ENCODE peak calls at places on chromosomes 4 and X, in eight cellular contexts. One of them, this sample, is unnamed.

GRCh38 chr4:142365386-142365785 is 480.7 kb downstream of the INPP4B start:
- DNase-seq in SK-N-SH: no peak
- DNase-seq in tibial nerve: no peak
- DNase-seq in IMR-90: no peak
- DNase-seq in thyroid gland: no peak
- DNase-seq in AG04450: no peak
- DNase-seq in foreskin fibroblast: peak
- DNase-seq in GM12865: no peak
- DNase-seq in this sample: no peak

GRCh38 chr4:165360041-165360782 is 18.6 kb upstream of the CPE start:
- DNase-seq in IMR-90: no peak
- DNase-seq in thyroid gland: no peak
- DNase-seq in GM12865: no peak
- DNase-seq in AG04450: no peak
- DNase-seq in SK-N-SH: no peak
- DNase-seq in foreskin fibroblast: peak
- DNase-seq in tibial nerve: no peak
- DNase-seq in this sample: no peak

GRCh38 chrX:15673970-15674369 is 9.4 kb upstream of the CLTRN start:
- DNase-seq in SK-N-SH: no peak
- DNase-seq in foreskin fibroblast: no peak
- DNase-seq in tibial nerve: no peak
- DNase-seq in GM12865: no peak
- DNase-seq in thyroid gland: no peak
- DNase-seq in IMR-90: no peak
- DNase-seq in AG04450: no peak
- DNase-seq in this sample: no peak

GRCh38 chr4:135120190-135120589 is 918.6 kb upstream of the PABPC4L start:
- DNase-seq in GM12865: no peak
- DNase-seq in tibial nerve: no peak
- DNase-seq in thyroid gland: no peak
- DNase-seq in AG04450: no peak
- DNase-seq in SK-N-SH: no peak
- DNase-seq in foreskin fibroblast: no peak
- DNase-seq in IMR-90: peak
- DNase-seq in this sample: no peak

GRCh38 chrX:110044531-110045249 is 41.8 kb downstream of the TMEM164 start:
- DNase-seq in SK-N-SH: no peak
- DNase-seq in foreskin fibroblast: peak
- DNase-seq in AG04450: no peak
- DNase-seq in thyroid gland: no peak
- DNase-seq in GM12865: no peak
- DNase-seq in tibial nerve: no peak
- DNase-seq in IMR-90: no peak
- DNase-seq in this sample: no peak

GRCh38 chr4:180669637-180670036 is 1573.6 kb upstream of the TENM3 start:
- DNase-seq in SK-N-SH: no peak
- DNase-seq in GM12865: no peak
- DNase-seq in foreskin fibroblast: no peak
- DNase-seq in IMR-90: peak
- DNase-seq in thyroid gland: no peak
- DNase-seq in tibial nerve: no peak
- DNase-seq in AG04450: no peak
- DNase-seq in this sample: no peak

GRCh38 chr4:11805837-11806236 is 377.1 kb upstream of the HS3ST1 start:
- DNase-seq in tibial nerve: no peak
- DNase-seq in thyroid gland: no peak
- DNase-seq in GM12865: peak
- DNase-seq in IMR-90: peak
- DNase-seq in SK-N-SH: no peak
- DNase-seq in AG04450: no peak
- DNase-seq in foreskin fibroblast: peak
- DNase-seq in this sample: no peak

GRCh38 chr4:76881375-76881774 is 16.6 kb downstream of the SOWAHB start:
- DNase-seq in AG04450: no peak
- DNase-seq in IMR-90: no peak
- DNase-seq in thyroid gland: no peak
- DNase-seq in foreskin fibroblast: no peak
- DNase-seq in GM12865: no peak
- DNase-seq in tibial nerve: no peak
- DNase-seq in SK-N-SH: no peak
- DNase-seq in this sample: no peak

GRCh38 chr4:6371827-6372226 is 100.6 kb downstream of the PPP2R2C start:
- DNase-seq in foreskin fibroblast: no peak
- DNase-seq in SK-N-SH: no peak
- DNase-seq in thyroid gland: no peak
- DNase-seq in IMR-90: no peak
- DNase-seq in AG04450: no peak
- DNase-seq in tibial nerve: no peak
- DNase-seq in GM12865: no peak
- DNase-seq in this sample: no peak

GRCh38 chrX:312621-313331 is 5.8 kb downstream of the GTPBP6 start:
- DNase-seq in IMR-90: no peak
- DNase-seq in GM12865: no peak
- DNase-seq in tibial nerve: no peak
- DNase-seq in foreskin fibroblast: no peak
- DNase-seq in SK-N-SH: no peak
- DNase-seq in thyroid gland: no peak
- DNase-seq in AG04450: no peak
- DNase-seq in this sample: no peak

GRCh38 chr4:147423229-147423628 is 57.7 kb upstream of the EDNRA start:
- DNase-seq in GM12865: no peak
- DNase-seq in tibial nerve: no peak
- DNase-seq in IMR-90: no peak
- DNase-seq in thyroid gland: no peak
- DNase-seq in SK-N-SH: peak
- DNase-seq in AG04450: no peak
- DNase-seq in foreskin fibroblast: no peak
- DNase-seq in this sample: no peak

GRCh38 chrX:9952313-9952712 is 14.8 kb upstream of the CLDN34 start:
- DNase-seq in GM12865: no peak
- DNase-seq in AG04450: no peak
- DNase-seq in foreskin fibroblast: no peak
- DNase-seq in SK-N-SH: no peak
- DNase-seq in thyroid gland: no peak
- DNase-seq in IMR-90: no peak
- DNase-seq in tibial nerve: no peak
- DNase-seq in this sample: no peak

GRCh38 chrX:9942086-9942485 is 25.1 kb upstream of the CLDN34 start:
- DNase-seq in GM12865: peak
- DNase-seq in foreskin fibroblast: no peak
- DNase-seq in thyroid gland: no peak
- DNase-seq in tibial nerve: no peak
- DNase-seq in IMR-90: no peak
- DNase-seq in SK-N-SH: no peak
- DNase-seq in AG04450: no peak
- DNase-seq in this sample: peak

GRCh38 chrX:9943420-9943819 is 23.7 kb upstream of the CLDN34 start:
- DNase-seq in tibial nerve: no peak
- DNase-seq in AG04450: no peak
- DNase-seq in IMR-90: no peak
- DNase-seq in GM12865: peak
- DNase-seq in thyroid gland: no peak
- DNase-seq in foreskin fibroblast: no peak
- DNase-seq in SK-N-SH: no peak
- DNase-seq in this sample: no peak

GRCh38 chrX:9948406-9948805 is 18.8 kb upstream of the CLDN34 start:
- DNase-seq in thyroid gland: no peak
- DNase-seq in SK-N-SH: no peak
- DNase-seq in IMR-90: peak
- DNase-seq in AG04450: no peak
- DNase-seq in GM12865: no peak
- DNase-seq in foreskin fibroblast: peak
- DNase-seq in tibial nerve: no peak
- DNase-seq in this sample: no peak

GRCh38 chrX:9947395-9947794 is 19.8 kb upstream of the CLDN34 start:
- DNase-seq in tibial nerve: no peak
- DNase-seq in thyroid gland: no peak
- DNase-seq in AG04450: no peak
- DNase-seq in SK-N-SH: no peak
- DNase-seq in foreskin fibroblast: no peak
- DNase-seq in IMR-90: no peak
- DNase-seq in GM12865: no peak
- DNase-seq in this sample: no peak
- H3K4me3 ChIP-seq in tibial nerve: no peak
- H3K4me3 ChIP-seq in thyroid gland: no peak
- H3K4me3 ChIP-seq in AG04450: no peak
- H3K4me3 ChIP-seq in SK-N-SH: no peak
- H3K4me3 ChIP-seq in foreskin fibroblast: no peak
- H3K4me3 ChIP-seq in IMR-90: no peak
- H3K4me3 ChIP-seq in GM12865: no peak
- H3K4me3 ChIP-seq in this sample: no peak

DNA sequence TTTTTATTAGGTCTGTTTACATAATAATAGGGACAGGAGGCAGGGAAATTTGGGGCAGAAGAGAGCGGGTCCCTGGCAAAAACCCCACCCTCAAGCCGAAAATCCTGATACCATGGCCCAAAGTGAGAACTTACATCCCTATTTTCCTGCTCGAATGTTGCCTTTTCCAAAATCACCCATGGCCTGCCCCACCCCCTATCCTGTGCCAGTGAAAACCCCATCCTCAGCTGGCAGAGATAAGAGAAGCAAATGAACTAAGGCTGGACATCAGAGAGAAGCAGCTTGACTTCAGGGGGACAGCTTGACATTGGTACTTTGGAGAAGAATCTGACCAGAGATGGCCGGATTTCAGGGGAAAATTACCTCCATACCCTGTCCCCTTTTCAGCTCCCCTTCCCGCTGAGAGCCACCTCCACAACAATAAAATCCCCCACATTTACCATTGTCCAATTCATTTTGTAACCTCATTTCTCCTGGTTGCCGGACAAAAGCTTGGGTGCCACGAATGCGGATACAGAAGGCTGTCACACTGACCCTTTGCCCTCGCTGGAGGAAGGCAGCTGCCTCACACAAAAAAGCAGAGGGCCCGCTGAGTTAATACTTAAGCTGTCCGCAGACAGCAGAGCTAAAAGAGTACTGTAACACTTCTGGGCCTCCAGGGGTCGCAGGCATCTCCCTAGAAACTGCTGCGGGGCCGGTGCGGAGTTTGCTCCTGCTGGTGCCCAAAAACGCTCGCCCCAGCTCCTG is 196.2 kb downstream of the SNCA start:
- DNase-seq in foreskin fibroblast: peak
- DNase-seq in IMR-90: peak
- DNase-seq in thyroid gland: peak
- DNase-seq in tibial nerve: no peak
- DNase-seq in AG04450: peak
- DNase-seq in SK-N-SH: peak
- DNase-seq in GM12865: no peak
- DNase-seq in this sample: no peak
- H3K4me3 ChIP-seq in foreskin fibroblast: no peak
- H3K4me3 ChIP-seq in IMR-90: no peak
- H3K4me3 ChIP-seq in thyroid gland: no peak
- H3K4me3 ChIP-seq in tibial nerve: no peak
- H3K4me3 ChIP-seq in AG04450: peak
- H3K4me3 ChIP-seq in SK-N-SH: peak
- H3K4me3 ChIP-seq in GM12865: no peak
- H3K4me3 ChIP-seq in this sample: no peak

GRCh38 chr4:2194556-2194955 is 47.4 kb downstream of the HAUS3 start:
- DNase-seq in IMR-90: peak
- DNase-seq in tibial nerve: no peak
- DNase-seq in SK-N-SH: no peak
- DNase-seq in GM12865: no peak
- DNase-seq in foreskin fibroblast: no peak
- DNase-seq in thyroid gland: peak
- DNase-seq in AG04450: no peak
- DNase-seq in this sample: no peak
- H3K4me3 ChIP-seq in IMR-90: no peak
- H3K4me3 ChIP-seq in tibial nerve: no peak
- H3K4me3 ChIP-seq in SK-N-SH: no peak
- H3K4me3 ChIP-seq in GM12865: no peak
- H3K4me3 ChIP-seq in foreskin fibroblast: no peak
- H3K4me3 ChIP-seq in thyroid gland: no peak
- H3K4me3 ChIP-seq in AG04450: no peak
- H3K4me3 ChIP-seq in this sample: no peak

GRCh38 chrX:107673933-107674479 is 45.7 kb downstream of the PRPS1 start:
- DNase-seq in AG04450: no peak
- DNase-seq in SK-N-SH: no peak
- DNase-seq in tibial nerve: peak
- DNase-seq in GM12865: peak
- DNase-seq in foreskin fibroblast: peak
- DNase-seq in IMR-90: no peak
- DNase-seq in thyroid gland: peak
- DNase-seq in this sample: peak

GRCh38 chrX:107675365-107675654 is 47.0 kb downstream of the PRPS1 start:
- DNase-seq in SK-N-SH: no peak
- DNase-seq in GM12865: no peak
- DNase-seq in thyroid gland: no peak
- DNase-seq in foreskin fibroblast: no peak
- DNase-seq in tibial nerve: no peak
- DNase-seq in IMR-90: no peak
- DNase-seq in AG04450: no peak
- DNase-seq in this sample: no peak

GRCh38 chrX:107675823-107676555 is 47.7 kb downstream of the PRPS1 start:
- DNase-seq in thyroid gland: peak
- DNase-seq in AG04450: no peak
- DNase-seq in SK-N-SH: no peak
- DNase-seq in GM12865: no peak
- DNase-seq in IMR-90: peak
- DNase-seq in tibial nerve: no peak
- DNase-seq in foreskin fibroblast: peak
- DNase-seq in this sample: no peak

GRCh38 chrX:107673401-107673800 is 45.1 kb downstream of the PRPS1 start:
- DNase-seq in AG04450: no peak
- DNase-seq in tibial nerve: no peak
- DNase-seq in foreskin fibroblast: no peak
- DNase-seq in thyroid gland: no peak
- DNase-seq in SK-N-SH: no peak
- DNase-seq in GM12865: no peak
- DNase-seq in IMR-90: no peak
- DNase-seq in this sample: no peak

DNA sequence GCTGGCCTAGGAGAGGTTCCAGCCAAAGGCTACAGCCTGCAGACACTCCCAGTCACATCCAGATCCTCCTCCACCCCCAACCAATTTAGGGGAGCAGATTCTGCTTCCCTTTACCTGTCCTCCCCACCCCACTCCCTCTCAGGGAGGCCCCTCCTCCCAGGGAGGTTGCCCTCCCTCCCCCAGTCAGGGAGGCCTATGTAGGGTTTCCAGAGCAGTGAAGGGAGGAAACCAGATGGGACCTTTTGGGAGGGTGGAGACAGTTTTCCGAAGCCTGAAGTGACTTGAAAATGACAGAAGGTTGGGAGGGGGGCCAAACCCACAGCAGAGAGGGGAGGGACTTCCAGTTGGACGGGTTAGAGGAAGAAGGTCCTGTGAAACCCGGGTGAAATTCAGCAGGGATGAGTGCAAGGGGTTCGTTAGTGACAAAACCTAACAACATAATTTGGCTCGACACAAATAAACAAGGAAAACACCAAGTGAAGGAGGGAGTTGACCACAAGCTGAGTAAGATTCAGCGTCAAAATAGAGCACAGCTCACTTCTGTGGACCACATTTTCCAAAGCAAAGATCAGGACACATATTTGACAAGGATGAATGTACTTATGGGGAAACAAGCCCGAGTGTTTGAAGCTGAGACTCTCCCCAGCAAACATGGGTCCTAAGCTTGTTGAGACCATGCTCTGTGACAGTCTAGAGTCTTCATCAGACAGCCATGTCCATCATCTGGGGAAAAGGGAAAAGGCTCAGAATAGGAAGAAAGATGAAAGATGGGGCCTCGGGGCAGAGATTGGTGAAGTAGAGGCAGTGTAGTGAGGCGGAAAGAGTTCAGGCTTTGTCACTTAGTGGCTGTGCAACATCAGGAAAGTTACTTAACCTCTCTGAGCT is 46.4 kb downstream of the PRPS1 start:
- DNase-seq in foreskin fibroblast: peak
- DNase-seq in IMR-90: no peak
- DNase-seq in GM12865: peak
- DNase-seq in SK-N-SH: no peak
- DNase-seq in tibial nerve: peak
- DNase-seq in thyroid gland: peak
- DNase-seq in AG04450: no peak
- DNase-seq in this sample: no peak
- H3K4me3 ChIP-seq in foreskin fibroblast: no peak
- H3K4me3 ChIP-seq in IMR-90: no peak
- H3K4me3 ChIP-seq in GM12865: no peak
- H3K4me3 ChIP-seq in SK-N-SH: no peak
- H3K4me3 ChIP-seq in tibial nerve: peak
- H3K4me3 ChIP-seq in thyroid gland: no peak
- H3K4me3 ChIP-seq in AG04450: no peak
- H3K4me3 ChIP-seq in this sample: peak